ENCODE peak calls at places on chromosomes 6 and 20, in seven cellular contexts. H is effector memory CD4-positive, alpha-beta T cell; G is ovary; O is CD4-positive, CD25-positive, alpha-beta regulatory T cell; U is left ventricle myocardium inferior; F is naive thymus-derived CD4-positive, alpha-beta T cell; C is mesendoderm. J is an unnamed sample.

GRCh38 chr20:4406627-4407026 is 315.1 kb upstream of the PRND start:
- DNase-seq in H (no peak), G (no peak), O (no peak), U (no peak), F (no peak), C (no peak), J (no peak)

GRCh38 chr20:56656632-56657031 is 27.5 kb downstream of the TFAP2C start:
- DNase-seq in H (no peak), G (no peak), O (no peak), U (no peak), F (no peak), C (no peak), J (no peak)

GRCh38 chr20:18632196-18632789 is 44.4 kb downstream of the DTD1 start:
- DNase-seq in H (peak; percentile 15), G (peak; percentile 70), O (peak; percentile 32), U (peak; percentile 44), F (peak; percentile 41), C (peak; percentile 80), J (peak; percentile 83)

GRCh38 chr6:17729223-17730077 is 22.7 kb upstream of the NUP153 start:
- DNase-seq in H (no peak), G (no peak), O (no peak), U (no peak), F (no peak), C (peak; percentile 6), J (no peak)

GRCh38 chr6:3231213-3232016 is 4.0 kb upstream of the TUBB2B start:
- DNase-seq in H (no peak), G (peak; percentile 73), O (no peak), U (peak; percentile 57), F (no peak), C (peak; percentile 91), J (peak; percentile 81)

GRCh38 chr20:33119725-33120720 is 40.6 kb downstream of the BPIFB4 start:
- DNase-seq in H (no peak), G (no peak), O (no peak), U (no peak), F (no peak), C (no peak), J (no peak)

GRCh38 chr20:3276400-3277015 is 37.5 kb upstream of the SLC4A11 start:
- DNase-seq in H (no peak), G (no peak), O (no peak), U (no peak), F (no peak), C (peak; percentile 60), J (no peak)

GRCh38 chr6:37057678-37058077 is 52.2 kb downstream of the FGD2 start:
- DNase-seq in H (no peak), G (no peak), O (no peak), U (no peak), F (no peak), C (no peak), J (no peak)

GRCh38 chr6:163338671-163339405 is 75.7 kb upstream of the QKI start:
- DNase-seq in H (no peak), G (no peak), O (no peak), U (peak; percentile 47), F (no peak), C (no peak), J (peak; percentile 96)

GRCh38 chr6:170207586-170207985 is 83.3 kb downstream of the DLL1 start:
- DNase-seq in H (no peak), G (no peak), O (no peak), U (no peak), F (no peak), C (no peak), J (no peak)

GRCh38 chr6:43911354-43911624 is 141.3 kb downstream of the VEGFA start:
- DNase-seq in H (no peak), G (no peak), O (no peak), U (no peak), F (no peak), C (no peak), J (no peak)

GRCh38 chr6:43910149-43910637 is 140.2 kb downstream of the VEGFA start:
- DNase-seq in H (no peak), G (no peak), O (no peak), U (no peak), F (no peak), C (no peak), J (no peak)

GRCh38 chr6:43909474-43910148 is 139.6 kb downstream of the VEGFA start:
- DNase-seq in H (no peak), G (no peak), O (no peak), U (peak; percentile 57), F (no peak), C (no peak), J (no peak)

GRCh38 chr6:43911625-43912577 is 141.9 kb downstream of the VEGFA start:
- DNase-seq in H (no peak), G (no peak), O (no peak), U (no peak), F (no peak), C (peak; percentile 86), J (no peak)

GRCh38 chr6:43910638-43911353 is 140.8 kb downstream of the VEGFA start:
- DNase-seq in H (no peak), G (no peak), O (no peak), U (no peak), F (no peak), C (peak; percentile 88), J (no peak)
- H3K4me3 ChIP-seq in H (no peak overlapping the region), G (no peak overlapping the region), O (no peak overlapping the region), U (no peak overlapping the region), F (no peak overlapping the region), C (no peak overlapping the region), J (no peak overlapping the region)

DNA sequence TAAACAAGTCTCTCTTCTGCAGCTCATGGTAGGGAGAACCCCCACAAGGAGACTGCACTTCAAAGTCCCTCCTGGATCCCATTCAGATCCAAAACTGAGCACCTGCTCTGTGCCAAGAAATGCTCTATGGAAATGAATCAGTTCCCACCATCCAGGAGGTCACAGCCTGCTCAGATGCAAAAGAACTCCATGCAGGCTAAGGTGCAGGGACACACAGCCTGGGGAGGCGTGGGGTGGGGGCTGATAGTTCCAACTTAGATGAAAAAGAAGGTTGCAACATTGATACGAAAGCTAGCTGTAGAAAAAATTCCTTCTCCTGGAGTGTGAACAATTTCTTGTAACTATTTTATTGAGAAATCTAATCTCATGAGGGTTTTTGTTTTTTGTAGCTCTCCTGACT is 111.0 kb upstream of the TMEM170B start:
- DNase-seq in H (no peak), G (no peak), O (no peak), U (no peak), F (no peak), C (no peak), J (no peak)
- H3K4me1 ChIP-seq in H (no peaks in the 10 kb centered on the region), G (peaks cover 3% of the 10 kb centered on the region), O (peaks cover 15% of the 10 kb centered on the region), U (peaks cover 57% of the 10 kb centered on the region), F (peaks cover 4% of the 10 kb centered on the region), C (peaks cover 16% of the 10 kb centered on the region), J (peaks cover 30% of the 10 kb centered on the region)

DNA sequence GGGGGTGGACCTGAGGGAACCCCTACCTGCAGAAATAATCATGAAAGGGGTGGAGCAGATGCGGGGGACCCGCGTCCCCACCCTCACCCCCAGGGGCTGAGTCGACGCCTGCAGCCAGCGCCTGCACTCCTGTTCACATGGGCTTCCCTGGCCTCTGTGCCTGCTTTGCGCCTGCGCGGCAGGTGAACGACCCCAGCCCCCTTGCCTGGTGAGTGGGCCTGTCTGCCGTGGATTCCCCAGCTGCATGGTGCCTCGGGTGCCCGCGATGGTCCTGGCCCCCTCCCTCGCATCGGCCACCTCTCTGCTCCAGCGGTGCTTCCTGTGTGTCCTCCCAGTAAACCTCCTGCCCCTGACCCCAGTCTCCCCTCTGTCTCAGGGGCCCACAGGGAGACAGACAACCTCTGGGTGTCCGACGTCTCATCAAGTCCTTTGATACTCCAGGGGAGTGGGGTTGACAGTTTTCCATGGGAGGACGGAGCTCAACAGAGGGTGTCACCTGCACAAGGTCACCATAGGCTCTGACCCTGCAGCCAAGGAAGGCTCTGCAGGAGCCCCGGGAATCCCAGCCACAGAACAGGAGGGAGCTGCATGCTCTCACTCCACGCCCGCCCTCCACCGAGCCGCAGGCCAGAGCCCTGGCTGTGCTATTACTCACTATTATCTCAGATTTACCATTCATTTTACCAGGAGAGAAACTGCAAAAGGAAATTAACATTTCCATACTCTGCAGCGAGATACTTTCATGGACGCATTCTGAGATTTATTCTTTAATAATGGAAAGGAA is 18.6 kb upstream of the NTSR1 start:
- DNase-seq in H (no peak), G (no peak), O (no peak), U (no peak), F (no peak), C (no peak), J (peak; percentile 45)
- H3K4me3 ChIP-seq in H (no peak overlapping the region), G (no peak overlapping the region), O (no peak overlapping the region), U (no peak overlapping the region), F (no peak overlapping the region), C (no peak overlapping the region), J (no peak overlapping the region)

DNA sequence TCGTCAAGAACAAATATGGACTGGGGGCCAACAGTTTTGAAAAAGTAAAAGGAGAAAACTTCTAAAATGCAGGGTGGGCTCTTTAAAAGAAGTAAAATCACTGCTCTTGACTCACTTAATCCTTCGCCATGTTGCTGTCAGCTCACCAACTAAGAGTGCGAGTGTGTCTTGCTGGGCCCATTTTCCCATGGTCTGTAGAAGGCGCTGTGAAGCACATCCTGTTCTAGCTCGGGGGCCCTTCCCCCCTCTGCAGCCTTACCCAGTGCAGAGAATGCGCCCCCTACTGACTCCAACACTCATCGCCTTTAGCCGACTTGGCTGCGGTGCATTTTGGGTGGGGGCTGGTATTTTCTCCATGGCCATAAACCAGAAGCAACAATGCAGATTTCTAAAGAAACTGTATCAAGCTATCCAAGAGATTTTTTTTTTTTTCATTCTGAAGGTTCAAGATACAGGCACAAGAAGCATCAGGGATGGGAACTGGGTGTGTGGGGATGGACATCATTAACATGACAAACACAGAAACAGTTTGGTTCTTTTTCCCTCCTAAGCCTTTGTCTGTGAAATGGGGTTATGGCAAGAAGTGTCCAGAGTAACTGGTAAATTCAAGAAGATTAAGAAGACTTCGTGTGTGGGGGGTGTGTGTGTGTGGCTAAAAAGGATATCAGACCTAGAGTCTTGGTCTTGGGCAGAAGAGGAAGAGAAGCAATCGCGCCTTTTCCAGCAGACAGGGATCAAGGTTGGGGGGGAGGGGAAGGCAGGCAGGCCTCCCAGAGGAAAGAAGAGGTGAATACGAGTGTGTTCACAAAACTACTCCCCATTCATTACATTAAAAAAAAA is 1.7 kb downstream of the ADNP start:
- DNase-seq in H (peak; percentile 84), G (peak; percentile 88), O (peak; percentile 93), U (peak; percentile 81), F (peak; percentile 95), C (peak; percentile 99), J (peak; percentile 94)
- H3K4me1 ChIP-seq in H (peaks cover 26% of the 10 kb centered on the region), G (peaks cover 14% of the 10 kb centered on the region), O (peaks cover 51% of the 10 kb centered on the region), U (peaks cover 74% of the 10 kb centered on the region), F (peaks cover 37% of the 10 kb centered on the region), C (peaks cover 8% of the 10 kb centered on the region), J (peaks cover 43% of the 10 kb centered on the region)

J was measured in HAP-1.